ENCODE peak calls at places on chromosomes 13 and 19, in ten cellular contexts. B is progenitor cell of endocrine pancreas, M is stomach, S is ovary, R is thyroid gland, Y is uterus, E is cardiac muscle cell, K is ascending aorta, O is GM12865, X is left ventricle myocardium inferior. U is an unnamed sample.

GRCh38 chr19:4365341-4365740 is 22.0 kb downstream of the MPND start:
- DNase-seq in B (no peak), M (peak; percentile 56), S (no peak), R (no peak), Y (no peak), E (no peak), K (no peak), O (no peak), X (no peak), U (no peak)

GRCh38 chr19:47095707-47096704 is 17.6 kb downstream of the ZC3H4 start:
- DNase-seq in B (no peak), M (peak; percentile 97), S (peak; percentile 49), R (peak; percentile 97), Y (no peak), E (no peak), K (no peak), O (no peak), X (peak; percentile 77), U (peak; percentile 96)

GRCh38 chr19:29923653-29924052 is 18.4 kb upstream of the URI1 start:
- DNase-seq in B (no peak), M (no peak), S (no peak), R (no peak), Y (no peak), E (no peak), K (no peak), O (no peak), X (no peak), U (no peak)

GRCh38 chr13:48334534-48335127 is 31.1 kb downstream of the RB1 start:
- DNase-seq in B (no peak), M (no peak), S (no peak), R (no peak), Y (no peak), E (peak; percentile 5), K (no peak), O (peak; percentile 59), X (no peak), U (peak; percentile 22)

GRCh38 chr19:53172892-53173291 is 14.0 kb upstream of the ZNF347 start:
- DNase-seq in B (no peak), M (no peak), S (no peak), R (no peak), Y (no peak), E (no peak), K (no peak), O (no peak), X (no peak), U (no peak)

GRCh38 chr13:57784633-57785032 is 153.1 kb downstream of the PCDH17 start:
- DNase-seq in B (no peak), M (no peak), S (no peak), R (no peak), Y (no peak), E (no peak), K (no peak), O (no peak), X (no peak), U (no peak)

GRCh38 chr13:113122571-113123225 is at the start of gene F10:
- DNase-seq in B (peak; percentile 48), M (peak; percentile 73), S (peak; percentile 80), R (no peak), Y (peak; percentile 70), E (peak; percentile 52), K (no peak), O (no peak), X (peak; percentile 70), U (peak; percentile 79)

GRCh38 chr13:35789335-35790166 is 313.1 kb upstream of the MAB21L1 start:
- DNase-seq in B (no peak), M (no peak), S (no peak), R (no peak), Y (no peak), E (peak; percentile 49), K (no peak), O (peak; percentile 44), X (no peak), U (no peak)

GRCh38 chr13:113158946-113159345 is 498 bp downstream of the PROZ start:
- DNase-seq in B (no peak), M (no peak), S (no peak), R (no peak), Y (no peak), E (no peak), K (no peak), O (no peak), X (no peak), U (no peak)

GRCh38 chr13:65642301-65642700 is 1587.8 kb downstream of the PCDH9 start:
- DNase-seq in B (no peak), M (no peak), S (no peak), R (no peak), Y (no peak), E (no peak), K (no peak), O (no peak), X (no peak), U (no peak)

DNA sequence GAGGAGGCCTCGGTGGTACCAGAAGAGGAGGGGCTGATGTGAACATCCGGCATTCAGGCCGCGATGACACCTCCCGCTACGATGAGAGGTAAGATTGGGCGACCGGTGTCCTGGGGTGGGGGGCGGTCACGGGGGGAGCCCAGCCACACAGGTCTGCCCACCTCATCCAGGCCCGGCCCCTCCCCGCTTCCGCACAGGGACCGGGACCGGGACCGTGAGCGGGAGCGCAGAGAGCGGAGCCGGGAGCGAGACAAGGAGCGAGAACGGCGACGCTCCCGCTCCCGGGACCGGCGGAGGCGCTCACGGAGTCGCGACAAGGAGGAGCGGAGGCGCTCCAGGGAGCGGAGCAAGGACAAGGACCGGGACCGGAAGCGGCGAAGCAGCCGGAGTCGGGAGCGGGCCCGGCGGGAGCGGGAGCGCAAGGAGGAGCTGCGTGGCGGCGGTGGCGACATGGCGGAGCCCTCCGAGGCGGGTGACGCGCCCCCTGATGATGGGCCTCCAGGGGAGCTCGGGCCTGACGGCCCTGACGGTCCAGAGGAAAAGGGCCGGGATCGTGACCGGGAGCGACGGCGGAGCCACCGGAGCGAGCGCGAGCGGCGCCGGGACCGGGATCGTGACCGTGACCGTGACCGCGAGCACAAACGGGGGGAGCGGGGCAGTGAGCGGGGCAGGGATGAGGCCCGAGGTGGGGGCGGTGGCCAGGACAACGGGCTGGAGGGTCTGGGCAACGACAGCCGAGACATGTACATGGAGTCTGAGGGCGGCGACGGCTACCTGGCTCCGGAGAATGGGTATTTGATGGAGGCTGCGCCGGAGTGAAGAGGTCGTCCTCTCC is 6.3 kb upstream of the LIN7B start:
- DNase-seq in B (no peak), M (no peak), S (no peak), R (no peak), Y (no peak), E (no peak), K (no peak), O (no peak), X (no peak), U (no peak)
- TF ChIP-seq CTCF in B (no peak), M (no peak), S (no peak), R (no peak), Y (no peak), E (no peak), K (no peak), O (no peak), X (no peak), U (no peak)

GRCh38 chr19:23436318-23436717 is 41.0 kb upstream of the ZNF91 start:
- DNase-seq in B (no peak), M (no peak), S (no peak), R (no peak), Y (no peak), E (no peak), K (no peak), O (no peak), X (no peak), U (no peak)

GRCh38 chr19:23439623-23440022 is 44.4 kb upstream of the ZNF91 start:
- DNase-seq in B (no peak), M (no peak), S (no peak), R (no peak), Y (no peak), E (no peak), K (no peak), O (no peak), X (no peak), U (no peak)

GRCh38 chr19:23440207-23440606 is 44.9 kb upstream of the ZNF91 start:
- DNase-seq in B (no peak), M (no peak), S (no peak), R (no peak), Y (no peak), E (no peak), K (no peak), O (no peak), X (no peak), U (no peak)

GRCh38 chr19:23437901-23438300 is 42.6 kb upstream of the ZNF91 start:
- DNase-seq in B (no peak), M (no peak), S (no peak), R (no peak), Y (no peak), E (no peak), K (no peak), O (no peak), X (no peak), U (no peak)

DNA sequence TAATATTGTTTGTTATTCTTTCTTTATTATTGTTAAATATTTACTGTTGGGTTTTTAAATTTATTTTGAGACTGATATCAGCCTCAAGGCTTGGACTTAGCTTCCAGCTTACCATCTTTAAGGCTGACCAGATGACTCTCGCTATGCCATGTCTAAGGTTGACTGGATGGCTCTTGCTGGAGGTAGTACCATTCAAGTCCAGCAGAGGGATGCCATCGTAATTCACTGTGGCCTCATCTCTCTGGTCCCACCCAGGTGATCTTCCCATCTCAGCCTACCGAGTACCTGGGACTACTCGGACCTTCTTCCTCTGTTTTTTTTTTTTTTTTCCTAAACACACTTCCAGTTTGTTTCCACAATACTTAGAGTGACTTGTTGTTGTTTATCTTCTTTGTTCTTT is 41.7 kb upstream of the ZNF91 start:
- DNase-seq in B (no peak), M (no peak), S (no peak), R (no peak), Y (no peak), E (no peak), K (no peak), O (no peak), X (no peak), U (no peak)
- TF ChIP-seq CTCF in B (no peak), M (no peak), S (no peak), R (no peak), Y (no peak), E (no peak), K (peak; percentile 20), O (peak; percentile 29), X (peak; percentile 26), U (no peak)

GRCh38 chr13:55199132-55199531 is 1941.6 kb upstream of the PRR20A start:
- DNase-seq in B (no peak), M (no peak), S (no peak), R (no peak), Y (no peak), E (peak; percentile 49), K (no peak), O (no peak), X (no peak), U (no peak)
- TF ChIP-seq CTCF in B (peak; percentile 52), M (no peak), S (no peak), R (no peak), Y (no peak), E (no peak), K (no peak), O (no peak), X (no peak), U (no peak)

DNA sequence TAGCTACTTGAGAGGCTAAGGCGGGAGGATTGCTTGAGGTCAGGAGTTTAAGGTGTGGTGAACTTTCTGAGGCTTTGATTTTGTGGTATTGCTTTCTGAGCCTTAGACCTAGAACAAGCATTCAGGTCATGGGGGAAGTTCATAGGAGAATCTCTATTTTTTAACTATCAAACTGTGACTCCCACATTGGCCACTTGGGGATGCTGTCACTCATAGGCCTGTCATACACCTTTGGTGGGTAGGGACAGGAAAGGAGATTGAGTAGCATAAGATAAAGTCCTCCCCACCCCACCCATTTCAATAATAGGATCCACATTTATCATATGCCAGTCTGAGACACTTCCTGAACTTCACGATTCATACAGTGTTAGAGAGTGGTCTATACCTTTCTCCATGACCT is 41.9 kb upstream of the PSG2 start:
- DNase-seq in B (no peak), M (no peak), S (no peak), R (no peak), Y (no peak), E (no peak), K (no peak), O (no peak), X (no peak), U (no peak)
- TF ChIP-seq CTCF in B (no peak), M (no peak), S (no peak), R (no peak), Y (no peak), E (no peak), K (no peak), O (no peak), X (no peak), U (no peak)